ENCODE peak calls at places on chromosome 5, in eight cellular contexts. E, Z, S, H, W, A, P and L are unnamed samples.

GRCh38 chr5:139557811-139558210 is 3.3 kb upstream of the UBE2D2 start:
- DNase-seq in E (no peak), Z (no peak), S (no peak), P (no peak), A (no peak), H (no peak), W (no peak), L (no peak)

GRCh38 chr5:149656576-149657182 is 73.4 kb upstream of the PPARGC1B start:
- DNase-seq in A (peak), P (no peak), E (no peak), W (peak), Z (peak), H (peak), S (peak), L (peak)

GRCh38 chr5:52139888-52140580 is 647.7 kb upstream of the ITGA1 start:
- DNase-seq in W (no peak), S (no peak), E (no peak), A (no peak), Z (no peak), H (no peak), P (no peak), L (no peak)

GRCh38 chr5:134070648-134070978 is 43.9 kb upstream of the TCF7 start:
- DNase-seq in A (no peak), P (no peak), Z (no peak), E (no peak), S (no peak), W (no peak), H (no peak), L (no peak)

GRCh38 chr5:54217826-54218503 is 92.4 kb downstream of the ARL15 start:
- DNase-seq in W (no peak), P (no peak), Z (no peak), E (no peak), H (peak), A (no peak), S (peak), L (peak)

GRCh38 chr5:157888814-157889532 is 30.0 kb upstream of the CLINT1 start:
- DNase-seq in E (no peak), W (no peak), Z (no peak), A (no peak), H (no peak), P (no peak), S (peak), L (no peak)

GRCh38 chr5:34959323-34959722 is 30.0 kb downstream of the DNAJC21 start:
- DNase-seq in S (no peak), P (no peak), E (no peak), Z (no peak), A (no peak), H (no peak), W (no peak), L (no peak)

GRCh38 chr5:178589180-178590140 is 733 bp downstream of the COL23A1 start:
- DNase-seq in S (no peak), A (no peak), P (no peak), W (no peak), E (no peak), H (no peak), Z (peak), L (peak)

GRCh38 chr5:152378730-152379129 is 26.3 kb downstream of the NMUR2 start:
- DNase-seq in E (no peak), W (no peak), S (no peak), Z (no peak), A (no peak), H (no peak), P (no peak), L (no peak)

GRCh38 chr5:147565524-147565923 is 55.7 kb upstream of the DPYSL3 start:
- DNase-seq in H (peak), E (no peak), Z (no peak), A (no peak), P (no peak), S (no peak), W (no peak), L (no peak)

GRCh38 chr5:164893071-164893470 is 1387.7 kb downstream of the MAT2B start:
- DNase-seq in P (no peak), S (no peak), Z (no peak), H (no peak), E (no peak), A (no peak), W (no peak), L (no peak)

GRCh38 chr5:136012041-136012804 is 16.6 kb upstream of the TGFBI start:
- DNase-seq in Z (no peak), A (no peak), S (no peak), P (no peak), W (no peak), E (no peak), H (no peak), L (no peak)

GRCh38 chr5:125227333-125228075 is 481.1 kb upstream of the ZNF608 start:
- DNase-seq in S (no peak), A (no peak), H (no peak), W (no peak), P (no peak), Z (no peak), E (no peak), L (no peak)

GRCh38 chr5:119274767-119275130 is 81.1 kb upstream of the TNFAIP8 start:
- DNase-seq in S (no peak), P (no peak), E (no peak), Z (no peak), A (no peak), H (no peak), W (no peak), L (no peak)

GRCh38 chr5:131630208-131630962 is 4.6 kb downstream of the RAPGEF6 start:
- DNase-seq in A (no peak), S (no peak), E (no peak), W (no peak), P (no peak), Z (no peak), H (no peak), L (no peak)

GRCh38 chr5:55929020-55929799 is 65.6 kb downstream of the IL6ST start:
- DNase-seq in A (no peak), E (no peak), W (no peak), S (no peak), Z (no peak), P (no peak), H (no peak), L (no peak)

GRCh38 chr5:4518924-4519660 is 621.0 kb upstream of the ADAMTS16 start:
- DNase-seq in Z (no peak), A (no peak), H (peak), W (no peak), E (no peak), S (no peak), P (no peak), L (no peak)